ENCODE peak calls at places on chromosomes 7 and 10, in five cellular contexts. M, B, A, Q and R are unnamed samples. For H3K4me1, the result is how much of the 10 kb centered on the place peaks cover.

GRCh38 chr10:57338823-57339558 is 928.7 kb downstream of the IPMK start:
- DNase-seq in M (no peak), B (no peak), A (no peak), Q (no peak), R (no peak)

GRCh38 chr10:74882427-74882826 is 56.0 kb downstream of the KAT6B start:
- DNase-seq in M (no peak), B (no peak), A (no peak), Q (no peak), R (no peak)

GRCh38 chr10:98539578-98539977 is 92.8 kb upstream of the HPS1 start:
- DNase-seq in M (no peak), B (no peak), A (no peak), Q (no peak), R (no peak)

GRCh38 chr7:26443761-26444160 is 152.1 kb downstream of the SNX10 start:
- DNase-seq in M (no peak), B (no peak), A (no peak), Q (no peak), R (no peak)

GRCh38 chr10:108544500-108545120 is 1378.7 kb downstream of the XPNPEP1 start:
- DNase-seq in M (peak), B (no peak), A (peak), Q (no peak), R (peak)

GRCh38 chr10:45423976-45424499 is 50.0 kb downstream of the ALOX5 start:
- DNase-seq in M (no peak), B (no peak), A (no peak), Q (no peak), R (no peak)

GRCh38 chr10:58936364-58936763 is 240.1 kb upstream of the PHYHIPL start:
- DNase-seq in M (no peak), B (no peak), A (no peak), Q (no peak), R (no peak)

GRCh38 chr10:45673074-45673628 is 579 bp upstream of the ZFAND4 start:
- DNase-seq in M (peak), B (peak), A (peak), Q (no peak), R (peak)

GRCh38 chr7:116239019-116239418 is 28.7 kb downstream of the TES start:
- DNase-seq in M (no peak), B (no peak), A (no peak), Q (no peak), R (no peak)

GRCh38 chr10:67976292-67977245 is 92.1 kb downstream of the SIRT1 start:
- DNase-seq in M (peak), B (no peak), A (peak), Q (no peak), R (peak)

GRCh38 chr7:157466473-157467261 is 129.9 kb downstream of the DNAJB6 start:
- DNase-seq in M (no peak), B (no peak), A (no peak), Q (no peak), R (no peak)

GRCh38 chr10:122286872-122287271 is 15.8 kb downstream of the BTBD16 start:
- DNase-seq in M (peak), B (no peak), A (no peak), Q (no peak), R (no peak)

GRCh38 chr7:92635538-92635937 is 45.3 kb upstream of the FAM133B start:
- DNase-seq in M (no peak), B (no peak), A (no peak), Q (no peak), R (no peak)

GRCh38 chr10:105189464-105189800 is 548.3 kb downstream of the SORCS3 start:
- DNase-seq in M (no peak), B (no peak), A (no peak), Q (no peak), R (no peak)

GRCh38 chr10:79286318-79286951 is 60.8 kb upstream of the PPIF start:
- DNase-seq in M (no peak), B (peak), A (peak), Q (no peak), R (peak)

GRCh38 chr10:113520606-113521481 is 32.0 kb upstream of the HABP2 start:
- DNase-seq in M (peak), B (peak), A (no peak), Q (peak), R (peak)

GRCh38 chr10:30028006-30028441 is 31.4 kb downstream of the JCAD start:
- DNase-seq in M (peak), B (peak), A (no peak), Q (no peak), R (no peak)

GRCh38 chr7:49776994-49777393 is 3.6 kb downstream of the VWC2 start:
- DNase-seq in M (no peak), B (no peak), A (no peak), Q (no peak), R (no peak)

GRCh38 chr7:155644971-155645509 is 579 bp downstream of the RBM33 start:
- DNase-seq in M (peak), B (peak), A (peak), Q (no peak), R (no peak)

GRCh38 chr7:83546586-83546985 is 102.4 kb downstream of the SEMA3E start:
- DNase-seq in M (no peak), B (no peak), A (no peak), Q (no peak), R (no peak)

GRCh38 chr10:132395704-132396494 is 1.1 kb upstream of the PWWP2B start:
- DNase-seq in M (peak), B (peak), A (peak), Q (no peak), R (no peak)

GRCh38 chr10:132393695-132394181 is 3.3 kb upstream of the PWWP2B start:
- DNase-seq in M (no peak), B (no peak), A (peak), Q (no peak), R (no peak)

GRCh38 chr10:132396495-132397035 is 435 bp upstream of the PWWP2B start:
- DNase-seq in M (peak), B (peak), A (peak), Q (no peak), R (no peak)

GRCh38 chr10:132394201-132394811 is 2.7 kb upstream of the PWWP2B start:
- DNase-seq in M (no peak), B (no peak), A (peak), Q (no peak), R (no peak)

GRCh38 chr10:132394936-132395703 is 1.9 kb upstream of the PWWP2B start:
- DNase-seq in M (no peak), B (no peak), A (peak), Q (no peak), R (no peak)
- TF ChIP-seq POLR2A in M (no peak), B (no peak), A (no peak), Q (no peak), R (no peak)

GRCh38 chr7:142804715-142805114 is 33.9 kb downstream of the PRSS2 start:
- DNase-seq in M (no peak), B (no peak), A (no peak), Q (no peak), R (no peak)
- H3K4me1 ChIP-seq in M (under half), B (under half), A (under half), Q (under half), R (under half)

GRCh38 chr10:92593553-92594046 is 670 bp downstream of the KIF11 start:
- DNase-seq in M (no peak), B (no peak), A (no peak), Q (no peak), R (no peak)

GRCh38 chr10:92591550-92592140 is 1.3 kb upstream of the KIF11 start:
- DNase-seq in M (peak), B (peak), A (peak), Q (peak), R (peak)

GRCh38 chr10:92592761-92593552 is at the start of gene KIF11:
- DNase-seq in M (peak), B (peak), A (peak), Q (peak), R (peak)

GRCh38 chr10:92595505-92595904 is 2.6 kb downstream of the KIF11 start:
- DNase-seq in M (no peak), B (no peak), A (no peak), Q (no peak), R (no peak)

DNA sequence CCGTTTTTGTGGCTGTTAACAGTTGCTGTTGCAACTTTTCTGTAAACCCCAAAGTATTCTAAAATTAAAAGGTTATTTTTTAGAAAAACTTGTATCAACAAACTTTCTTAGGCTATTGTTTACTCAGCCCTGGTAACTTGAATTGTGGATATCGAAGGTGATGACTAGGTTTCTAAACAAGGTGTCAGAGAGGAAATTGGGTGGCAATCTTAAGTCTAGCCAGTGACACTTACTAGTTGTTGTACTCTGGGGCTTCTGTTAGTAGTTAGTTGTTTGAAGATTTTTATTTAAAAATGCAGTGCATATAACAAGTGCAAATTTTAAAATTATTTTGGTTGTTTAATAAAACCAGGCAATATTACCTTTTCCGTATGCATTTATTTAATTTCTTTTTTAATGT is 1.3 kb downstream of the KIF11 start:
- DNase-seq in M (no peak), B (no peak), A (no peak), Q (no peak), R (no peak)
- H3K27ac ChIP-seq in M (no peak), B (no peak), A (no peak), Q (no peak), R (no peak)

DNA sequence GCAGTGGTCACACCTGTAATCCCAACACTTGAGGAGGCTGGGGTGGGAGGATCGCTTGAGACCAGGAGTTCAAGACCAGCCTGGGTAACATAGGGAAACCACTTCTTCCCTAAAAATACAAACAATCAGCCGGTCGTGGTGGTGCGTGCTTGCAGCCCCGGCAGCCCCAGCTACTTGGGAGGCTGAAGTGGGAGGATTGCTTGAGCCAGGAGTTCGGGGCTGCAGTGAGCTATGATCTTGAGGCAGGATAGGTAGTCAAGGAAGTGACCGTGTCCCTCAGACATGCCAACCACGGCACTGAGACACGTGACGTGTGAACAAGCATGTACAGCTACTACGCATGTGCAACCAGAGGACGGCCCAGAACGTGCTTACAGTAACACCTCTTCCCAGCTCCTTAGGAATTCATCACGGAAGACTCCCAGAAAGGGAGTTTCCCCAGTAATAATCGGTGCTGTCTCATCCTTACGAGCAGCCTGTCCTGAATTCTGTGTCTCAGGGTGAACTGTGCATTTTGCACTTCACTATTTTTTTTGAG is 5.3 kb downstream of the GUSB start:
- DNase-seq in M (no peak), B (no peak), A (no peak), Q (no peak), R (no peak)
- TF ChIP-seq POLR2A in M (no peak), B (no peak), A (no peak), Q (no peak), R (no peak)

GRCh38 chr7:4734587-4735365 is 40.6 kb upstream of the AP5Z1 start:
- DNase-seq in M (peak), B (no peak), A (no peak), Q (no peak), R (no peak)
- H3K4me1 ChIP-seq in M (under half), B (under half), A (under half), Q (under half), R (under half)

GRCh38 chr10:110006358-110007170 is 1.2 kb upstream of the ADD3 start:
- DNase-seq in M (peak), B (peak), A (no peak), Q (no peak), R (peak)

GRCh38 chr10:110007701-110008517 is at the start of gene ADD3:
- DNase-seq in M (peak), B (peak), A (peak), Q (peak), R (peak)

GRCh38 chr10:110007171-110007700 is 548 bp upstream of the ADD3 start:
- DNase-seq in M (peak), B (no peak), A (no peak), Q (no peak), R (no peak)

GRCh38 chr10:110003524-110003885 is 4.3 kb upstream of the ADD3 start:
- DNase-seq in M (no peak), B (no peak), A (no peak), Q (no peak), R (no peak)

GRCh38 chr10:110005716-110006115 is 2.1 kb upstream of the ADD3 start:
- DNase-seq in M (peak), B (peak), A (no peak), Q (no peak), R (no peak)
- H3K27ac ChIP-seq in M (peak), B (peak), A (no peak), Q (no peak), R (peak)

DNA sequence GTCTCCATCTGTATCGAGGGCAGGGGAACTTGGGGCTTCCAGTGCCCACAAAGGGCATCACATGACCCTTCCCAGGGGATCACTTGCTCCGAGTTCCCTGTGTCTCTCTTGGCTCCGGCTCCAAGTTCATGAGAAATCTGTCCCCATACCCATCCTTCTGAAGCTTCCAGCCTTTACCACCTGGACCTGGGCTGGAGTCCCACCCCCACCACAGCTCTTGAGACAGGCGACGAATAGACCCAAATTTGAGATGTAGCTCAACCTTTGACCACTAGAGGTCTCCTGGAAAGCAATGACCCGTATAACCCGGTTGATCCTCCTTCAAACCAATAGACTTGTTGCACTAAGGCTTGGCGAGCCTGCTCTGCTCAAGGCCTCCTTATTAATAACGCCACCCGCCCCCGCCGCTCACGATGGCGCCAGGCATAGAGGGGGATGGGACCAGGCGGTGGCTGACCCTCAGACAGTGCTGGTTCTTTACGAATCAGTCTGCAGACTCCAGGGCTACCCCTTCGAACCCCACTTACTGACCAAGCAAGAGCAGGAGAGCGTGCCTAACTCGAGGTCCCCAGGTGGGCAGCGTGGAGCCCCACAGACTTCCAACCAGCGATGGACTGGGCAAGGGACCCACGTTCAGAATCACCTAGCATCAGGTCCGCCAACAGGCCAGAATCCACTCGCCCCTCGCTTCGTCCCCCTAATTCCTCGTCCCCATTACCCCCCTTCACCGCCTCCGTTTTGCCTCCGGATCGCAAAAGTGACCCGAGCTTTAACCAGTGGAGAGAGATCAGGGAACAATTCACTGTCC is 4.4 kb upstream of the ARID5B start:
- DNase-seq in M (peak), B (peak), A (peak), Q (peak), R (peak)
- TF ChIP-seq POLR2A in M (no peak), B (no peak), A (peak), Q (no peak), R (no peak)

DNA sequence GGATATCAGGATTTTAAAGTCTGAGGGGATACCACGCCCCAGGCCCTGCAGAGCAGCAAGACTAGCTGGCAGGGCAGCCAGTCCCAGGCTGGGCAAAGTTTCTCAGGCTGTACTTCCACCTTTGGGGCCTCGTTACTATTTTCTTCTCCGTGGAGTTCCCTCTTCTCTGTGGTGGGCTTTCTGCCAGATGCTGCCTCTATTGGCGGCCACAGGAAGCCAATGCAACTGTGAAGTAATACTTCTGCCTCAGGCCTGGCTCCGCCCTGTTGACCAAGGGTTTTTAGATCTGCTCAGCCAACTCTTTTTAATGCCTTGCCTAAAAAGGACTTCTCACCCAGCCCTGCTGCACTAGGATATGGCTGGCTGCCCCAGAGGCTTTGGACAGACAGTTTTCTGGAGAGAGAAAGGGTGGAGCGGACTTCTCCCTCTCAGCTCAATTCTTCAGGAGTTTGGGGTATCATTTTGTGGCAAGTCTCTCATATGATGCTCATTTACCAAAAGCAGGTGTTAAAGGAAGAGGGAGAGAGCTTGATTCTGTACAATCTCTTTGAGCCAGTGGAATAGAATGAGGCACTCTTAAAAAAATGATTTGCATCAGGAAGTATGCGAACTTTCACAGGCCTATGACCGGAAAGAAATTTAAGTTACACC is 67.4 kb downstream of the HHEX start:
- DNase-seq in M (peak), B (peak), A (peak), Q (peak), R (peak)
- H3K4me1 ChIP-seq in M (under half), B (under half), A (under half), Q (under half), R (under half)

GRCh38 chr10:51706225-51706624 is 6.8 kb upstream of the CSTF2T start:
- DNase-seq in M (peak), B (peak), A (no peak), Q (no peak), R (no peak)
- H3K27ac ChIP-seq in M (no peak), B (peak), A (no peak), Q (no peak), R (no peak)

GRCh38 chr7:100095704-100096103 is 5.5 kb downstream of the MCM7 start:
- DNase-seq in M (no peak), B (no peak), A (peak), Q (no peak), R (no peak)
- TF ChIP-seq POLR2A in M (no peak), B (no peak), A (no peak), Q (no peak), R (no peak)